ENCODE peak calls at places on chromosomes 6 and 20, in six cellular contexts. U, V, B, F, P and C are unnamed samples.

GRCh38 chr20:4813839-4814695 is 92.4 kb downstream of the PRND start:
- DNase-seq in F (no peak), B (no peak), P (no peak), V (no peak), U (no peak), C (peak; percentile 56)

GRCh38 chr6:95866732-95867131 is 149.0 kb upstream of the FUT9 start:
- DNase-seq in F (no peak), B (no peak), P (no peak), U (no peak), V (peak; percentile 2), C (no peak)

GRCh38 chr6:42781811-42782688 is at the start of gene BICRAL:
- DNase-seq in V (peak; percentile 92), B (peak; percentile 86), F (peak; percentile 75), U (peak; percentile 59), P (peak; percentile 68), C (peak; percentile 64)

GRCh38 chr6:163984446-163984936 is 570.0 kb downstream of the QKI start:
- DNase-seq in U (no peak), P (no peak), F (no peak), V (no peak), B (no peak), C (no peak)

GRCh38 chr6:138512615-138513014 is 13.3 kb upstream of the NHSL1 start:
- DNase-seq in V (no peak), F (no peak), U (no peak), B (no peak), P (no peak), C (no peak)

GRCh38 chr6:148422085-148422484 is 79.4 kb downstream of the SASH1 start:
- DNase-seq in U (no peak), P (no peak), F (no peak), B (no peak), V (no peak), C (no peak)

GRCh38 chr6:15375018-15375417 is 129.1 kb downstream of the JARID2 start:
- DNase-seq in F (no peak), B (no peak), P (no peak), U (no peak), V (no peak), C (no peak)

GRCh38 chr6:100633096-100633766 is 168.5 kb upstream of the SIM1 start:
- DNase-seq in F (no peak), V (peak; percentile 50), B (no peak), P (no peak), U (peak; percentile 10), C (no peak)

GRCh38 chr6:54112171-54112650 is 968 bp downstream of the MLIP start:
- DNase-seq in U (no peak), V (no peak), B (no peak), F (no peak), P (no peak), C (no peak)

GRCh38 chr6:100553243-100553642 is 88.5 kb upstream of the SIM1 start:
- DNase-seq in P (no peak), V (no peak), B (no peak), U (no peak), F (no peak), C (no peak)

GRCh38 chr20:43837856-43838702 is 76.6 kb upstream of the TOX2 start:
- DNase-seq in P (no peak), V (no peak), F (no peak), U (no peak), B (no peak), C (no peak)

GRCh38 chr6:39488255-39488881 is 165.9 kb upstream of the KCNK16 start:
- DNase-seq in U (no peak), B (no peak), V (no peak), F (no peak), P (no peak), C (no peak)

GRCh38 chr20:4601630-4602296 is 119.9 kb upstream of the PRND start:
- DNase-seq in U (no peak), B (no peak), V (peak; percentile 52), F (no peak), P (peak; percentile 52), C (no peak)

GRCh38 chr20:48725589-48725991 is 102.2 kb downstream of the PREX1 start:
- DNase-seq in P (no peak), B (no peak), V (peak; percentile 66), U (no peak), F (no peak), C (no peak)

GRCh38 chr6:89963391-89963790 is 69.1 kb downstream of the GJA10 start:
- DNase-seq in P (no peak), F (no peak), B (no peak), V (no peak), U (no peak), C (no peak)

GRCh38 chr20:61979701-61980635 is 85.7 kb downstream of the TAF4 start:
- DNase-seq in U (no peak), B (no peak), F (no peak), P (no peak), V (no peak), C (no peak)

GRCh38 chr6:44386364-44386928 is 1.1 kb upstream of the CDC5L start:
- DNase-seq in U (no peak), V (peak; percentile 32), B (peak; percentile 51), F (peak; percentile 87), P (peak; percentile 33), C (no peak)

GRCh38 chr6:137808191-137808590 is 58.9 kb upstream of the TNFAIP3 start:
- DNase-seq in B (no peak), P (no peak), U (no peak), F (no peak), V (peak; percentile 84), C (no peak)

GRCh38 chr6:125549202-125549884 is 200.1 kb upstream of the HEY2 start:
- DNase-seq in B (no peak), F (no peak), U (no peak), V (no peak), P (no peak), C (no peak)

GRCh38 chr20:60057123-60057865 is 99.1 kb downstream of the CDH26 start:
- DNase-seq in U (no peak), P (peak; percentile 49), B (peak; percentile 80), F (no peak), V (peak; percentile 93), C (no peak)

GRCh38 chr6:34423254-34423653 is 2.6 kb downstream of the RPS10 start:
- DNase-seq in F (no peak), U (no peak), V (no peak), P (no peak), B (no peak), C (no peak)

GRCh38 chr6:38846844-38847243 is 131.7 kb downstream of the DNAH8 start:
- DNase-seq in V (peak; percentile 36), F (no peak), B (no peak), U (no peak), P (no peak), C (no peak)

DNA sequence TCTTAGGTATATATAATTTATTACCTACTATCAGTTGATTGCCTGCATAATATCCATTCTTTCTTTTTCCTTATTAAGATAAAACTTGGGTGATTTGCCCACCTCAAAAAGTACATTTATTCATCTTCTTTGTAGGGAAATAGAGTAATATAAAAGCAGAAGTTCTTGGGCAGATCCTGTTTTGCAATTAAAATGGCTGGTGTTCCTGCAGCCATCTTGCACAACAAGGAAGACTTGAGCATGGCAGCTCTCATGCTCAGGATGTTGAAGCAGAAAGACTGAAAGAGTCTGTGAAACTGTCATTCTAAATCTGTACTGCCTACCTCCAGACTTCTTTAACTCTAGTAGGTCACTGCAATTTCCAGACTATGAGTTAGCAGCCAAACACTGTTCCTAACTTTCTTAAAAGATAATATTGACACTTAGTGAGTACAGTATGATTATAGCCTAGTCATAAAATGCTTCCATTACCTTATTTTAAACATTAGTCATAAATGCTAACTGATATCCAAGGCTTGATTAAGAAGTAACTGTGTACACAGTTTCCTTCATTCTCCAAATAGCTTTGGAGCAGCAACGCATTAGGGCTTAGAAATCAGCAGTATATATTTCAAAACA is 24.6 kb upstream of the HTR1B start:
- DNase-seq in B (no peak), V (no peak), P (no peak), F (no peak), U (no peak), C (no peak)
- H3K27ac ChIP-seq in B (no peak overlapping the region), V (no peak overlapping the region), P (no peak overlapping the region), F (no peak overlapping the region), U (no peak overlapping the region), C (no peak overlapping the region)

GRCh38 chr20:18323705-18324104 is 35.4 kb downstream of the ZNF133 start:
- DNase-seq in P (no peak), B (no peak), F (no peak), V (no peak), U (no peak), C (no peak)

GRCh38 chr20:18326990-18327389 is 38.7 kb downstream of the ZNF133 start:
- DNase-seq in F (no peak), B (no peak), P (no peak), V (no peak), U (no peak), C (no peak)

GRCh38 chr20:18322551-18322950 is 34.2 kb downstream of the ZNF133 start:
- DNase-seq in V (no peak), P (no peak), U (no peak), F (no peak), B (no peak), C (no peak)

DNA sequence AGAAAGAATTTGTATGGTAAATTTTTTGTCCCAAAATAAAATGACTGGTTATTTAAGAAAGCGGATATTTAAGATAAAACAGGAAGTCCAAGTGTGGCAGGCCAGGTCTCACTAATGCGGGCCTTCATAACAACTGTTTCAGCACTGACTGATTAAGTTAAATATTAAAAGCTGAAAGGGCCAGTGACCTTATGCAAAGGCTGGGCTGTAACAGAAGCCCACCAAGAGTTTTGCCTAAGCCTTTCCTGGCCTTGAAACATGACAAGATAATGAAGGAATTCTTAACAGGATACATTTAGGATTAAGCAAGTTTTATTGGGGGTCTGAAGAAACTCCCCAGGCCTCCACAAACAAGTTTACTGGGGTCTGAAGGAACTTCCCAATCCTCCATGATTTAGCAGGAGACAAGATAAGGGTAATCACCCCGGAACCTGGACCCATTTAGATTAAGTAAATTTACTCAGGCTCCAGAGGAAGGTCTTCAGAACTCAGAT is 36.3 kb downstream of the ZNF133 start:
- DNase-seq in V (no peak), U (no peak), P (no peak), B (no peak), F (no peak), C (no peak)
- TF ChIP-seq CTCF in V (no peak), U (no peak), P (no peak), B (no peak), F (no peak), C (no peak)

GRCh38 chr20:24673678-24674570 is 204.5 kb downstream of the SYNDIG1 start:
- DNase-seq in B (no peak), V (peak; percentile 44), U (no peak), P (no peak), F (peak; percentile 52), C (no peak)
- H3K27ac ChIP-seq in B (no peak overlapping the region), V (no peak overlapping the region), U (peak overlapping the region; percentile 98), P (no peak overlapping the region), F (no peak overlapping the region), C (no peak overlapping the region)

GRCh38 chr6:158751842-158752424 is 67.2 kb downstream of the EZR start:
- DNase-seq in V (no peak), B (no peak), U (no peak), P (no peak), F (no peak), C (no peak)

GRCh38 chr6:158751192-158751591 is 68.0 kb downstream of the EZR start:
- DNase-seq in P (no peak), U (no peak), B (no peak), F (no peak), V (no peak), C (no peak)

GRCh38 chr6:158753826-158754225 is 65.3 kb downstream of the EZR start:
- DNase-seq in F (no peak), U (no peak), P (no peak), B (no peak), V (no peak), C (no peak)

GRCh38 chr6:158754738-158755137 is 64.4 kb downstream of the EZR start:
- DNase-seq in V (no peak), U (no peak), F (no peak), P (no peak), B (no peak), C (no peak)

GRCh38 chr6:158752613-158753012 is 66.6 kb downstream of the EZR start:
- DNase-seq in V (no peak), P (no peak), B (no peak), U (no peak), F (no peak), C (no peak)
- TF ChIP-seq CTCF in V (no peak), P (no peak), B (no peak), U (peak; percentile 20), F (peak; percentile 10), C (peak; percentile 10)